ENCODE peak calls at places on chromosomes 11 and 22, in four cellular contexts. One of them, this sample, is unnamed.

GRCh38 chr11:99200720-99201119 is 180.0 kb downstream of the CNTN5 start:
- DNase-seq in NCI-H1048: no peak
- DNase-seq in esophagus muscularis mucosa: no peak
- DNase-seq in fibroblast of villous mesenchyme: no peak
- DNase-seq in this sample: no peak

GRCh38 chr11:44865866-44866272 is 84.8 kb downstream of the TP53I11 start:
- DNase-seq in NCI-H1048: no peak
- DNase-seq in esophagus muscularis mucosa: no peak
- DNase-seq in fibroblast of villous mesenchyme: no peak
- DNase-seq in this sample: no peak

GRCh38 chr11:77236901-77237300 is 64.6 kb downstream of the GDPD4 start:
- DNase-seq in NCI-H1048: no peak
- DNase-seq in esophagus muscularis mucosa: no peak
- DNase-seq in fibroblast of villous mesenchyme: peak; percentile 38
- DNase-seq in this sample: no peak

GRCh38 chr11:33712436-33712835 is 11.8 kb upstream of the C11orf91 start:
- DNase-seq in NCI-H1048: no peak
- DNase-seq in esophagus muscularis mucosa: no peak
- DNase-seq in fibroblast of villous mesenchyme: no peak
- DNase-seq in this sample: no peak

GRCh38 chr11:74717211-74717997 is 13.8 kb downstream of the CHRDL2 start:
- DNase-seq in NCI-H1048: no peak
- DNase-seq in esophagus muscularis mucosa: no peak
- DNase-seq in fibroblast of villous mesenchyme: no peak
- DNase-seq in this sample: no peak

GRCh38 chr11:74418509-74418895 is 20.3 kb upstream of the PGM2L1 start:
- DNase-seq in NCI-H1048: no peak
- DNase-seq in esophagus muscularis mucosa: no peak
- DNase-seq in fibroblast of villous mesenchyme: peak; percentile 66
- DNase-seq in this sample: no peak

GRCh38 chr11:9461068-9461759 is 402 bp downstream of the ZNF143 start:
- DNase-seq in NCI-H1048: peak; percentile 76
- DNase-seq in esophagus muscularis mucosa: peak; percentile 97
- DNase-seq in fibroblast of villous mesenchyme: peak; percentile 93
- DNase-seq in this sample: peak; percentile 75

GRCh38 chr11:19868281-19868821 is 155.7 kb downstream of the NAV2 start:
- DNase-seq in NCI-H1048: no peak
- DNase-seq in esophagus muscularis mucosa: no peak
- DNase-seq in fibroblast of villous mesenchyme: peak; percentile 52
- DNase-seq in this sample: peak; percentile 36

GRCh38 chr11:120184946-120185677 is 25.7 kb upstream of the OAF start:
- DNase-seq in NCI-H1048: no peak
- DNase-seq in esophagus muscularis mucosa: no peak
- DNase-seq in fibroblast of villous mesenchyme: peak; percentile 74
- DNase-seq in this sample: no peak

GRCh38 chr11:22192642-22193347 is at the start of gene ANO5:
- DNase-seq in NCI-H1048: no peak
- DNase-seq in esophagus muscularis mucosa: no peak
- DNase-seq in fibroblast of villous mesenchyme: no peak
- DNase-seq in this sample: peak; percentile 32

GRCh38 chr11:122189259-122189658 is 73.2 kb upstream of the BLID start:
- DNase-seq in NCI-H1048: no peak
- DNase-seq in esophagus muscularis mucosa: no peak
- DNase-seq in fibroblast of villous mesenchyme: peak; percentile 87
- DNase-seq in this sample: no peak

GRCh38 chr22:49824185-49824925 is 3.3 kb downstream of the BRD1 start:
- DNase-seq in NCI-H1048: no peak
- DNase-seq in esophagus muscularis mucosa: no peak
- DNase-seq in fibroblast of villous mesenchyme: no peak
- DNase-seq in this sample: no peak

GRCh38 chr22:23070418-23071162 is at the start of gene GNAZ:
- DNase-seq in NCI-H1048: no peak
- DNase-seq in esophagus muscularis mucosa: no peak
- DNase-seq in fibroblast of villous mesenchyme: no peak
- DNase-seq in this sample: no peak

GRCh38 chr22:39205344-39206021 is 39.3 kb downstream of the PDGFB start:
- DNase-seq in NCI-H1048: no peak
- DNase-seq in esophagus muscularis mucosa: no peak
- DNase-seq in fibroblast of villous mesenchyme: peak; percentile 76
- DNase-seq in this sample: no peak

This sample was measured in NCI-H187 treated with DMSO at 0.1 percent for 48 hours.